ENCODE peak calls at places on chromosome X, in nine cellular contexts. W is heart right ventricle, Q is gastrocnemius medialis, V is fibroblast of lung, U is kidney, T is upper lobe of right lung, X is A549, M is transverse colon, R is WERI-Rb-1. L is an unnamed sample. For H3K9me3, the result is how much of the 10 kb centered on the place peaks cover.

GRCh38 chrX:70052895-70053615 is 3.3 kb upstream of the AWAT2 start:
- DNase-seq in W (no peak), Q (no peak), V (no peak), U (no peak), T (no peak), X (no peak), M (no peak), R (no peak), L (no peak)

GRCh38 chrX:132292753-132293152 is 73.5 kb upstream of the RAP2C start:
- DNase-seq in W (peak), Q (no peak), V (peak), U (no peak), T (no peak), X (peak), M (peak), R (peak), L (no peak)

GRCh38 chrX:27575565-27575964 is 14.6 kb upstream of the DCAF8L2 start:
- DNase-seq in W (no peak), Q (no peak), V (peak), U (no peak), T (no peak), X (no peak), M (no peak), R (no peak), L (no peak)

GRCh38 chrX:41148553-41148952 is 63.3 kb downstream of the USP9X start:
- DNase-seq in W (no peak), Q (no peak), V (peak), U (no peak), T (no peak), X (peak), M (no peak), R (no peak), L (no peak)

GRCh38 chrX:30821116-30821515 is 67.9 kb downstream of the TAB3 start:
- DNase-seq in W (no peak), Q (no peak), V (no peak), U (no peak), T (no peak), X (no peak), M (no peak), R (no peak), L (no peak)

GRCh38 chrX:16870861-16871584 is 861 bp upstream of the RBBP7 start:
- DNase-seq in W (peak), Q (peak), V (no peak), U (peak), T (no peak), X (no peak), M (no peak), R (peak), L (peak)

GRCh38 chrX:24899391-24899790 is 116.4 kb downstream of the ARX start:
- DNase-seq in W (no peak), Q (no peak), V (peak), U (no peak), T (no peak), X (no peak), M (no peak), R (no peak), L (no peak)

GRCh38 chrX:150913511-150913910 is 15.0 kb upstream of the CD99L2 start:
- DNase-seq in W (no peak), Q (no peak), V (peak), U (no peak), T (no peak), X (no peak), M (no peak), R (no peak), L (no peak)

GRCh38 chrX:103734125-103734760 is 23.5 kb downstream of the TMEM31 start:
- DNase-seq in W (no peak), Q (no peak), V (peak), U (no peak), T (no peak), X (no peak), M (no peak), R (no peak), L (no peak)

DNA sequence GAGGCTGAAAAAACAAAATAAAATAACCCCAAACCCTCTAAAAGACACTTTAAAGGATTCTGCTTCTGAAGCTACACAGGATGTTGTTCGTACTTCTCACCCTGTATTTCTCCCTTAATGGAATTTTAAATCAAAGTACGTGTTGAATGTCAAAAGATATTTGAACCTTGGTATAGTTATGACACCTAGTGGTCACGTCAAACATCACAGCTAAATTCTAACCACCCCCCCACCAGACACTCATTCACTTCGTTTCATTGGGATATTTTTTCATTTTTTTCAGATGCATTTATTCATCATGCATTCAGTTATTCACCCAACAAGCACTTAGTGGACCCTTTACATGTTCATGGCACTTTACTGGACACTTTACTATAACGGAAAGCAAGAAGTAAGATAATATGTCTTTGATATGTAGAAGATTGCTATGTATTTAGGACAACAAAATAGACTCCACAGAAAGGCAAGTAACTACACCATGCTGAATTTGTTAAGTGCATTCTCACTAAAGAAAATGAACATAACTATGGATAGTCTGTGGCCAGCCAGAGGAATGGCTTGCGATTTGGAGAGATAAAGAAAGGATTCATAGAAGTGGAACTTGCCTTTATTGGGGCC is 62.5 kb upstream of the GPR174 start:
- DNase-seq in W (peak), Q (no peak), V (peak), U (no peak), T (no peak), X (peak), M (no peak), R (no peak), L (no peak)
- TF ChIP-seq CTCF in W (peak), Q (peak), V (peak), U (peak), T (peak), X (peak), M (peak), R (peak), L (peak)

DNA sequence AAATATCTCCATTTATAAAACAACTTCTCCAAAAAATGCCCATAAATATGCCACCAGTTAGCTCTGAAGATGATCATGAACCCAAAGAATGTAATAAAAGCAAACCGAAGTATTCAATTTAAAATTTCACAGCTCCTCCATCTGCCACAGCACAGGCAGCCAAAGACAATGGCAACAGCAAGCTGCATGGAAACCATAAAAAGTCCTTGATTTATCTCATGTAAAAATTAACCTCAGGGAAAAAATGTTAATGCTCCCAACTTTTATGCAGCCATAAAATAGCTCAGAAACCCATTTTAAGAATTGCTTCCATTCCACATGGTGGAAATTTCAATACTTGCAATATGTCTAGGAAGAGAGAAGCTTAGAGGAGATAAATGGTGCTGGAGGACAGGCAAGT is 132.3 kb upstream of the ARHGEF9 start:
- DNase-seq in W (no peak), Q (no peak), V (no peak), U (no peak), T (no peak), X (no peak), M (no peak), R (no peak), L (no peak)
- H3K9me3 ChIP-seq in W (under half), Q (under half), V (under half), U (under half), T (under half), X (under half), M (under half), R (under half), L (under half)

DNA sequence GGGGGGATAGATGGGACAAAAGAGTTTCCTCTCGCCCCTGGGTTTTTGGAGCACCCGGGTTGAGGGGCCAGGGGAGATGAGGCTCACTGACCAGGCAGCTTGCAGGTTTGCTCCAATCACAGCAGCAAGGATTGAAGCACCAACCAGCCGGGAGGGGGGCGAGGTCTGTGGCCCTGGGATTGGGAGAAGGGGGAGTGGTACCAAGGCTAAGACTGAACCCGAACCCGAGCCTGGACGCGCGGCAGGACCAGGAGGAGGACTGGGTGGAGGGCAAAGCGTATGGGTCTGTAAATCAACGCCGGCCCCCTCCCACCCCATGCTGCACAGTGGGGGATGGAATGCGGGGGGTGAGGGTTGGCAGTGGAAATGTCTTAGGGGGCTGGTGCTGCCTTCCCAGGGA is 3.5 kb downstream of the SOX3 start:
- DNase-seq in W (no peak), Q (no peak), V (no peak), U (no peak), T (no peak), X (no peak), M (no peak), R (no peak), L (no peak)
- H3K4me3 ChIP-seq in W (no peak), Q (no peak), V (no peak), U (no peak), T (no peak), X (no peak), M (no peak), R (no peak), L (no peak)

DNA sequence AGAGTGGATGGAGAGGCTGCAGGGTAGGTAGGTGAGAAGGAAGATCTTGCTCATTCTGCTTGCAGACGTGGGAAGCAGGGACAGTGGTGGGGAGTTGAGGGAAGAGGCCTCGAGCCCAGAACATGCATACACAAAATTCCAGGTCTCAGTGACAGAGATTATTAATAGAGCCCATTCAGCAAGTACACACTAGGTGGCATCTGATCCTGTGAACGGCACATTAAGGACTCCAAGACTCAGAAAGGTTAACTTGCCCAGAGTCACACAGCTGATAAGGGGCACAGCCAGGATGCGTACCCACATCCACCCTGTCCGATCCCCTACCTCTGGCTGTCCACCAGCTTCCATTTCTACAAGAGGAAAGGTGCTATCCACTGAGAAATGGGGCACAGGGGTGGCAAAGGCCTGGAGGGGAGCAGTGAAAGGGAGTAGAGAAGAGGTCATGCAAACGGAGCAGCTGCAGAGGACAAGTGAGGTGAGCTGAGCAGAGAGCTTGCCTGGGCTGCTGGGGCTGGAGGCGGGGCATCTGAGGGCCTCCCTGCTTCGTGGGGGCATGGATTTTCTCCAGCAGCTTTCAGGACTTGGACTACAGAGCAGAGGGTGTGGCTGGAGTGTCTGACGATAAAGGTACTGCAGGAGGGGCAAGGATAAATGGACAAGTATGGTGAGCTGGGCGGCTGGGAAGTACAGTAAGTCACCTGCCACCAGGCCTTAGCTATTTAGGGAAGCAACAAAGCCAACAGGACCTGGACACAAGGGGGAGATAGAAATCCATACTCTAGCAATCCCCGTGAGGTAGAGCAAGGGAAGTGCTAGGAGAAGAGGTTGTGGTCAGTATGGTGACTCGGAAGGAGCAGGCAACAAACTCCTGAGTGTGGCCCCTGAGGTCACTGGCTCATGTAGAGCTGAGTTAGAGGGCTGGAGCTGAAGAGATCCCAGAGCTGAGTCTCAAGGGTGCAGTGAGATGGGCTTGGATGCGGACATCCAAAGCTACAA is 11.2 kb downstream of the IDS start:
- DNase-seq in W (peak), Q (no peak), V (no peak), U (no peak), T (no peak), X (no peak), M (peak), R (peak), L (no peak)
- TF ChIP-seq CTCF in W (peak), Q (no peak), V (no peak), U (no peak), T (no peak), X (no peak), M (no peak), R (peak), L (no peak)

DNA sequence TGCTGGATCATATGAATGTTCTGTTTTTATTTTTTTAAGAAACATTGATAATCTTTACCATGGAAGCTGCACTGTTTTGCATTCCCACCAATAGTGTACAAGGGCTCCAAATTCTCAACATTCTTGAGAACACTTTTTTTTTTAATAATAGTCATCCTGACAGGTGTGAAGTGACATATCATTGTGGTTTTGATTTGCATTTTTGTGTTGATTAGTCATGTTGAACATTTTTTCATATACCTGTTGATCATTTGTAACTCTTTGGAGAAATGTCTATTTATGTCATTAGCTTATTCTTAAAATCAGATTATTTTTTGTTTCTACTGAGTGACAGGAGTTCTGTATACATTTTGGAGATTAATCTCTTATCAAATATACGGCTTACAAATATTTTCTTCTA is 408.5 kb downstream of the GLUD2 start:
- DNase-seq in W (no peak), Q (no peak), V (no peak), U (no peak), T (no peak), X (no peak), M (no peak), R (no peak), L (no peak)
- H3K9me3 ChIP-seq in W (under half), Q (under half), V (under half), U (under half), T (under half), X (under half), M (under half), R (under half), L (under half)

DNA sequence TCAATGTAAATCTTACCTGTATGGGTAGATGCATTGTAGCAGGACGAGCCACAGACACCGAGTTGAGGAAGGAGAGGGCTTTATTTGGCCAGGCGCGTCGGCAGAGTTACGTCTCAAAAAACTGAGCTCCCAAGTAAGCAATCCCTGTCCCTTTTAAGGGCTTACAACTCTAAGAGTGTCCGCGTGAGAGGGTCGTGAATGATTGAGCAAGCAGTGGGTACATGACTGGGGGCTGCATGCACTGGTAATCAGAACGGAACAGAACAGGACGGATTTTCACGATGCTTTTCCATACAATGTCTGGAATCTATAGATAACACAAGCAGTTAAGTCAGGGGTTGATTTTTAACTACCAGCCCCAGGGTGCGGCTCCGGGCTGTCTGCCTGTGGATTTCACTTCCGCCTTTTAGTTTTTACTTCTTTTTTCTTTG is 524.9 kb upstream of the HTR2C start:
- DNase-seq in W (no peak), Q (no peak), V (no peak), U (no peak), T (no peak), X (no peak), M (peak), R (no peak), L (no peak)
- H3K4me3 ChIP-seq in W (no peak), Q (no peak), V (no peak), U (no peak), T (no peak), X (no peak), M (peak), R (no peak), L (no peak)